ENCODE peak calls at places on chromosomes 11 and 22, in six cellular contexts. N is K562; L is heart left ventricle; R is mucosa of descending colon; E is HCT116; A is CD8-positive, alpha-beta T cell. M is an unnamed sample.

GRCh38 chr22:36384766-36385400 is 2.9 kb downstream of the MYH9 start:
- DNase-seq in N (no peak), L (no peak), R (no peak), E (no peak), A (peak), M (no peak)

GRCh38 chr11:131749100-131749499 is 378.7 kb downstream of the NTM start:
- DNase-seq in N (no peak), L (no peak), R (no peak), E (no peak), A (no peak), M (no peak)

GRCh38 chr22:17501679-17502285 is 61.5 kb upstream of the SLC25A18 start:
- DNase-seq in N (peak), L (no peak), R (peak), E (peak), A (no peak), M (peak)

GRCh38 chr11:64762916-64763803 is 3.4 kb upstream of the PYGM start:
- DNase-seq in N (no peak), L (no peak), R (no peak), E (no peak), A (peak), M (no peak)

GRCh38 chr11:20247540-20248138 is 87.4 kb upstream of the DBX1 start:
- DNase-seq in N (no peak), L (no peak), R (no peak), E (no peak), A (no peak), M (no peak)

GRCh38 chr11:134532176-134532920 is 120.3 kb upstream of the B3GAT1 start:
- DNase-seq in N (no peak), L (no peak), R (no peak), E (no peak), A (peak), M (no peak)

GRCh38 chr11:20949585-20949984 is 280.2 kb downstream of the NELL1 start:
- DNase-seq in N (no peak), L (no peak), R (no peak), E (no peak), A (no peak), M (no peak)

GRCh38 chr11:79113099-79113498 is 327.7 kb downstream of the TENM4 start:
- DNase-seq in N (no peak), L (no peak), R (no peak), E (no peak), A (no peak), M (no peak)

GRCh38 chr11:46912526-46913150 is 5.7 kb downstream of the LRP4 start:
- DNase-seq in N (peak), L (no peak), R (peak), E (no peak), A (no peak), M (no peak)

GRCh38 chr22:19991645-19992451 is 24.8 kb downstream of the ARVCF start:
- DNase-seq in N (no peak), L (peak), R (no peak), E (no peak), A (no peak), M (no peak)

GRCh38 chr22:30383061-30383460 is 4.2 kb downstream of the RNF215 start:
- DNase-seq in N (no peak), L (no peak), R (no peak), E (no peak), A (no peak), M (no peak)

GRCh38 chr11:27700351-27701261 is at the start of gene BDNF:
- DNase-seq in N (no peak), L (no peak), R (no peak), E (no peak), A (no peak), M (peak)

GRCh38 chr11:8758619-8759169 is 76.1 kb downstream of the RPL27A start:
- DNase-seq in N (no peak), L (no peak), R (no peak), E (no peak), A (no peak), M (no peak)

GRCh38 chr11:58446294-58446693 is 4.3 kb upstream of the OR5B12 start:
- DNase-seq in N (no peak), L (no peak), R (no peak), E (no peak), A (no peak), M (no peak)

GRCh38 chr11:72828081-72828567 is 13.9 kb downstream of the ATG16L2 start:
- DNase-seq in N (no peak), L (peak), R (no peak), E (no peak), A (no peak), M (no peak)

GRCh38 chr22:28075260-28075981 is 156.4 kb upstream of the PITPNB start:
- DNase-seq in N (no peak), L (no peak), R (peak), E (no peak), A (no peak), M (peak)

GRCh38 chr11:100719809-100720221 is 32.7 kb downstream of the ARHGAP42 start:
- DNase-seq in N (no peak), L (no peak), R (peak), E (peak), A (no peak), M (no peak)

GRCh38 chr11:64894070-64894811 is 15.8 kb upstream of the EHD1 start:
- DNase-seq in N (peak), L (peak), R (peak), E (no peak), A (peak), M (peak)

GRCh38 chr22:40684728-40685127 is 5.4 kb downstream of the MCHR1 start:
- DNase-seq in N (no peak), L (no peak), R (no peak), E (no peak), A (peak), M (no peak)

GRCh38 chr22:43988116-43988817 is 33.0 kb downstream of the SAMM50 start:
- DNase-seq in N (no peak), L (no peak), R (no peak), E (no peak), A (no peak), M (no peak)

GRCh38 chr11:114277637-114278341 is 18.4 kb upstream of the NNMT start:
- DNase-seq in N (no peak), L (no peak), R (no peak), E (no peak), A (no peak), M (no peak)
- H3K4me3 ChIP-seq in N (no peak), L (no peak), R (no peak), E (no peak), A (no peak), M (no peak)

GRCh38 chr11:60672255-60672654 is 27.2 kb upstream of the MS4A8 start:
- DNase-seq in N (no peak), L (no peak), R (no peak), E (no peak), A (no peak), M (no peak)
- H3K4me3 ChIP-seq in N (no peak), L (no peak), R (no peak), E (no peak), A (no peak), M (no peak)

DNA sequence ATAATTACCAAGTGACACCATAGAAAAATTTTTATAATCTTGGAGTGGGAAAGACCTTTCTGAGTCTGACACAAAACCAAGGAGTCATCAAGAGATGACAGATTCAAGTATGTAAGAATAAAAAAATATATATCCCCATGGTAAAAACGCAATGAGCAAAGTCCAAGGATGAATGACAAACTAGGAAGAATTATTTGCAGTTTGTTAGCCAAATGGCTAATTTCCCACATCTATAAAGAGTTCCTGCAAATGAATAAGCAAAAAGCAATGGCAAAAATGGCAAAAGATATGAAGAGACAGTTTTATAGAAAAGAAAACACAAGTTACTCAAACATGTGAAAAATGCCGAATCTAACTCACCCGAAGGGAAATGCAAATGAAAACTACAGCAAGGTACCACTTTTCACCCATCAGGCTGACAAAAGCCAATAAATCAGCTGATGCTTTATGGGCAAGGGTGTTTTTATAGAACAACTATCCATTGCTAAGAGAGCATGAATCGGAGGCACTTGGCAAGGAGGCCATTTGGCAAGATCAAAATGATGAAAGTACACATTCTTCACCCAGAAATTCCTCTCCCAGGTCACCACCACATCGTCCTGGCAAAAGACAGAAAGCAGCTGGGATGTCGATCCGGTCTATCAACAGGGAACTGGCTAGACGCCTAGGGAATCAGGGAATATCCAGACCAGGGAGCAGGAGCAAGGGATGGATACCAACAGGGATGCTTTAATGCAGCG is 21.1 kb upstream of the KLHL35 start:
- DNase-seq in N (no peak), L (no peak), R (no peak), E (no peak), A (no peak), M (no peak)
- H3K4me3 ChIP-seq in N (no peak), L (no peak), R (no peak), E (no peak), A (no peak), M (no peak)

GRCh38 chr11:2699185-2699530 is 636 bp downstream of the KCNQ1OT1 start:
- DNase-seq in N (no peak), L (peak), R (peak), E (no peak), A (no peak), M (peak)

GRCh38 chr11:2698386-2699184 is 1.2 kb downstream of the KCNQ1OT1 start:
- DNase-seq in N (no peak), L (peak), R (no peak), E (no peak), A (no peak), M (peak)

GRCh38 chr11:2699531-2700414 is at the start of gene KCNQ1OT1:
- DNase-seq in N (peak), L (peak), R (peak), E (peak), A (peak), M (peak)

GRCh38 chr11:2696461-2696860 is 3.3 kb downstream of the KCNQ1OT1 start:
- DNase-seq in N (no peak), L (no peak), R (no peak), E (no peak), A (no peak), M (no peak)

DNA sequence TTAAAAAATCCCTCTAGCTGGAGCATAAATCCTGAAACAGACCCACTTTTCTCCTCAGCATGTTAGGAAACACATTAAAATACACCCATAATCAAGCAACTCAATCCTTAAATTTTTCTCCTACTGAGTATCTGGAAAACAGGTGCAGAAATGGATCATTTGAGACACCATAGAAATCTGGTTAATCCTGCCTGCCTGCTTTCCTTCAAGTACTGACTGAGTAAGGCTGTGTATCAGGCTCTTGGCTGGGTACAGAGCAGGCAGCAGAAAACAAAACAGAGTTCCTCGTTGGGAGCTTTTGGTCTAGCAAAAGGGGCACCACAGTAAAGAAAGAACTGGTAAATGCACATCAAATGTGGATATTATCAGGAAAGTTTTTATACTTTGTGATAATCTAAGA is 1.9 kb downstream of the KCNQ1OT1 start:
- DNase-seq in N (no peak), L (no peak), R (no peak), E (no peak), A (no peak), M (no peak)
- H3K4me3 ChIP-seq in N (peak), L (peak), R (no peak), E (no peak), A (no peak), M (peak)

GRCh38 chr11:71451596-71452353 is 1.2 kb upstream of the NADSYN1 start:
- DNase-seq in N (no peak), L (no peak), R (peak), E (no peak), A (no peak), M (peak)
- H3K4me3 ChIP-seq in N (no peak), L (peak), R (no peak), E (no peak), A (peak), M (peak)

GRCh38 chr22:47090591-47091240 is 328.3 kb downstream of the TBC1D22A start:
- DNase-seq in N (peak), L (no peak), R (no peak), E (no peak), A (peak), M (no peak)
- H3K4me3 ChIP-seq in N (peak), L (peak), R (no peak), E (no peak), A (no peak), M (no peak)

DNA sequence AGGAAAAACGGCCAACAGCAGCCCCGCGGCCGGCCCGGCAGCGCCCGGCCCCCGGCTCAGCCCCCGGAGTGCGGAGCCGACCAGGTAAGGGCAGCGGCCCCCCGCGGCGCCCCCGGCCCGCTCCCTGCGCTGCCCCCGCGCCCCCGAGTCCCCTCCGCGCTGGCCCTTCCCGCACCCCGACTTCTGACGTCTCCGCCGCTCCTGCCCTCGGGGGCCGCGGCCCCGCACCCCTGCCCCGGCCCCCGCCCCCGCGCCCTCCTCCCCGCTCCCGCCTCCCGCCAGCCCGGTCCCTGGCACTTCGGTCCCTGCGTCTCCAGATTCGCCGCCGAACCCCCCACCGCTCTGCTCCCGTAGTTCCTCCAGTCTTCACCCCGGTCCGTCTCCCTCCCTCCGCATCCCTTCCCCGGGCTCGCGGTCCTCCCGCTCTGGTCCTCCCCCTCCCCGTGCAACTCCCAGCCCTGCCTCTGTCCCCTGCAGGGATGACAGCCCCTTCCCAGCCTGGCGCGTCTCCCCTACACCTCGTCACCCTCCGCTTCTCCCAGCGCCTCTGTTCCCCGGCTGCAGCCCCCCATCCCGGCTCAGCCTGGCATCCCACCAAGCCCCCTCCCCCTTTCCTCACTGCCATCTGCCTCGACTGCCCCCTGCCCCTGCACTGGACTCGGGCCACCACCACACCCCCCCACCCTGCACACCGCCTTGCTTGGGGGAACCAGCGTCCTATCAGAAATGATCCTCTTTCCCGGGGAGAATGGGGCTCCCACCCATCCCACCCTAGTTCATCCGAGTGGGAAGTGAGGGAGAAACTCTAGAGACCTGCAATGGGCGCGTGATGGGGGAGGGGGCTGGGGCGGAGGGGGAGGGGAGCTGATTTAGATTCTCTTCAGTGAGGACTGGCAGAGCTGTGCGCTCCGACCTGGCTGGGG is 517 bp downstream of the GRIK4 start:
- DNase-seq in N (no peak), L (no peak), R (no peak), E (no peak), A (no peak), M (no peak)
- H3K4me3 ChIP-seq in N (peak), L (peak), R (no peak), E (no peak), A (no peak), M (peak)

GRCh38 chr11:71298761-71299181 is 46.4 kb upstream of the SHANK2 start:
- DNase-seq in N (no peak), L (no peak), R (no peak), E (no peak), A (no peak), M (peak)
- H3K4me3 ChIP-seq in N (no peak), L (no peak), R (no peak), E (peak), A (no peak), M (no peak)

GRCh38 chr11:118883368-118884071 is at the start of gene CXCR5:
- DNase-seq in N (no peak), L (no peak), R (no peak), E (no peak), A (no peak), M (no peak)
- H3K4me3 ChIP-seq in N (no peak), L (no peak), R (no peak), E (no peak), A (no peak), M (no peak)

M was measured in Caco-2.